ENCODE peak calls at places on chromosomes 3 and 15, in five cellular contexts. One of them, this sample, is unnamed.

GRCh38 chr3:172915911-172916514 is 165.5 kb downstream of the ECT2 start:
- DNase-seq in IMR-90: no peak
- DNase-seq in K562: no peak
- DNase-seq in GM12878: no peak
- DNase-seq in A549: no peak
- DNase-seq in this sample: no peak

GRCh38 chr3:43707998-43708397 is 17.3 kb downstream of the ABHD5 start:
- DNase-seq in GM12878: no peak
- DNase-seq in A549: peak
- DNase-seq in IMR-90: peak
- DNase-seq in K562: no peak
- DNase-seq in this sample: no peak

GRCh38 chr3:124927454-124928079 is 7.0 kb downstream of the MUC13 start:
- DNase-seq in GM12878: no peak
- DNase-seq in A549: no peak
- DNase-seq in IMR-90: no peak
- DNase-seq in K562: no peak
- DNase-seq in this sample: no peak

GRCh38 chr3:194323785-194324735 is 27.1 kb downstream of the CPN2 start:
- DNase-seq in IMR-90: peak
- DNase-seq in K562: peak
- DNase-seq in A549: peak
- DNase-seq in GM12878: no peak
- DNase-seq in this sample: peak

GRCh38 chr15:89018235-89018634 is 70.0 kb upstream of the ABHD2 start:
- DNase-seq in GM12878: no peak
- DNase-seq in A549: no peak
- DNase-seq in K562: no peak
- DNase-seq in IMR-90: no peak
- DNase-seq in this sample: no peak

GRCh38 chr15:99135194-99135593 is 30.3 kb downstream of the SYNM start:
- DNase-seq in K562: no peak
- DNase-seq in GM12878: peak
- DNase-seq in A549: no peak
- DNase-seq in IMR-90: peak
- DNase-seq in this sample: no peak

GRCh38 chr3:89577517-89578252 is 470.3 kb downstream of the EPHA3 start:
- DNase-seq in IMR-90: no peak
- DNase-seq in A549: no peak
- DNase-seq in GM12878: no peak
- DNase-seq in K562: no peak
- DNase-seq in this sample: no peak

GRCh38 chr3:104825116-104825515 is 541.6 kb upstream of the ALCAM start:
- DNase-seq in A549: no peak
- DNase-seq in IMR-90: peak
- DNase-seq in K562: no peak
- DNase-seq in GM12878: no peak
- DNase-seq in this sample: peak

GRCh38 chr3:99895106-99895705 is 77.5 kb downstream of the CMSS1 start:
- DNase-seq in K562: no peak
- DNase-seq in IMR-90: peak
- DNase-seq in GM12878: no peak
- DNase-seq in A549: no peak
- DNase-seq in this sample: no peak

GRCh38 chr3:194715022-194715800 is 29.5 kb downstream of the FAM43A start:
- DNase-seq in GM12878: no peak
- DNase-seq in K562: no peak
- DNase-seq in A549: no peak
- DNase-seq in IMR-90: no peak
- DNase-seq in this sample: no peak

GRCh38 chr15:76904461-76905012 is 603 bp downstream of the SCAPER start:
- DNase-seq in A549: peak
- DNase-seq in GM12878: no peak
- DNase-seq in K562: peak
- DNase-seq in IMR-90: peak
- DNase-seq in this sample: peak

GRCh38 chr15:24766511-24767133 is 91.0 kb downstream of the NPAP1 start:
- DNase-seq in GM12878: no peak
- DNase-seq in A549: no peak
- DNase-seq in K562: no peak
- DNase-seq in IMR-90: no peak
- DNase-seq in this sample: no peak

GRCh38 chr3:121496841-121497240 is 48.9 kb downstream of the POLQ start:
- DNase-seq in K562: no peak
- DNase-seq in A549: no peak
- DNase-seq in GM12878: no peak
- DNase-seq in IMR-90: no peak
- DNase-seq in this sample: no peak

GRCh38 chr3:141402476-141403171 is 34.3 kb downstream of the ZBTB38 start:
- DNase-seq in A549: peak
- DNase-seq in K562: no peak
- DNase-seq in IMR-90: peak
- DNase-seq in GM12878: no peak
- DNase-seq in this sample: peak

GRCh38 chr15:48086162-48086561 is 34.6 kb upstream of the SLC24A5 start:
- DNase-seq in A549: no peak
- DNase-seq in K562: no peak
- DNase-seq in GM12878: no peak
- DNase-seq in IMR-90: no peak
- DNase-seq in this sample: peak

GRCh38 chr3:148614463-148614862 is 83.2 kb upstream of the AGTR1 start:
- DNase-seq in K562: no peak
- DNase-seq in GM12878: no peak
- DNase-seq in A549: no peak
- DNase-seq in IMR-90: no peak
- DNase-seq in this sample: peak

GRCh38 chr3:45980819-45981218 is 14.8 kb downstream of the FYCO1 start:
- DNase-seq in IMR-90: peak
- DNase-seq in GM12878: no peak
- DNase-seq in K562: no peak
- DNase-seq in A549: no peak
- DNase-seq in this sample: no peak

GRCh38 chr15:39149636-39150035 is 431.2 kb upstream of the THBS1 start:
- DNase-seq in K562: no peak
- DNase-seq in GM12878: no peak
- DNase-seq in IMR-90: no peak
- DNase-seq in A549: no peak
- DNase-seq in this sample: no peak

GRCh38 chr15:25883860-25884259 is 20.7 kb upstream of the ATP10A start:
- DNase-seq in IMR-90: peak
- DNase-seq in A549: peak
- DNase-seq in GM12878: no peak
- DNase-seq in K562: no peak
- DNase-seq in this sample: no peak

GRCh38 chr3:191296041-191296541 is 33.1 kb upstream of the CCDC50 start:
- DNase-seq in K562: no peak
- DNase-seq in GM12878: peak
- DNase-seq in IMR-90: no peak
- DNase-seq in A549: no peak
- DNase-seq in this sample: no peak

GRCh38 chr15:63402498-63403253 is 21.0 kb upstream of the CA12 start:
- DNase-seq in K562: peak
- DNase-seq in GM12878: no peak
- DNase-seq in IMR-90: peak
- DNase-seq in A549: peak
- DNase-seq in this sample: peak

GRCh38 chr3:88573472-88573871 is 423.7 kb downstream of the C3orf38 start:
- DNase-seq in K562: no peak
- DNase-seq in A549: no peak
- DNase-seq in GM12878: no peak
- DNase-seq in IMR-90: no peak
- DNase-seq in this sample: no peak

GRCh38 chr3:39412668-39413260 is 6.2 kb downstream of the RPSA start:
- DNase-seq in IMR-90: no peak
- DNase-seq in A549: no peak
- DNase-seq in GM12878: no peak
- DNase-seq in K562: no peak
- DNase-seq in this sample: no peak

GRCh38 chr3:16048435-16049318 is 125.8 kb upstream of the GALNT15 start:
- DNase-seq in A549: peak
- DNase-seq in IMR-90: peak
- DNase-seq in GM12878: peak
- DNase-seq in K562: peak
- DNase-seq in this sample: peak

GRCh38 chr3:5194801-5195509 is 7.4 kb downstream of the EDEM1 start:
- DNase-seq in K562: peak
- DNase-seq in A549: peak
- DNase-seq in GM12878: no peak
- DNase-seq in IMR-90: peak
- DNase-seq in this sample: no peak

GRCh38 chr3:10945683-10946287 is 46.8 kb upstream of the SLC6A1 start:
- DNase-seq in A549: peak
- DNase-seq in K562: peak
- DNase-seq in GM12878: no peak
- DNase-seq in IMR-90: peak
- DNase-seq in this sample: peak

GRCh38 chr3:125052671-125053303 is 3.0 kb downstream of the HEG1 start:
- DNase-seq in A549: peak
- DNase-seq in IMR-90: peak
- DNase-seq in GM12878: no peak
- DNase-seq in K562: no peak
- DNase-seq in this sample: no peak

GRCh38 chr3:46881819-46882376 is 4.4 kb downstream of the PTH1R start:
- DNase-seq in K562: peak
- DNase-seq in GM12878: no peak
- DNase-seq in IMR-90: no peak
- DNase-seq in A549: no peak
- DNase-seq in this sample: peak

GRCh38 chr15:90866800-90867199 is 1.6 kb upstream of the FURIN start:
- DNase-seq in A549: no peak
- DNase-seq in K562: no peak
- DNase-seq in GM12878: no peak
- DNase-seq in IMR-90: no peak
- DNase-seq in this sample: no peak

GRCh38 chr3:183548262-183548769 is 7.2 kb downstream of the KLHL6 start:
- DNase-seq in K562: no peak
- DNase-seq in GM12878: no peak
- DNase-seq in IMR-90: peak
- DNase-seq in A549: peak
- DNase-seq in this sample: peak

GRCh38 chr3:159828542-159828943 is 160.1 kb upstream of the IL12A start:
- DNase-seq in K562: peak
- DNase-seq in IMR-90: peak
- DNase-seq in A549: peak
- DNase-seq in GM12878: no peak
- DNase-seq in this sample: peak

GRCh38 chr3:188956839-188957489 is 214.8 kb upstream of the TPRG1 start:
- DNase-seq in A549: peak
- DNase-seq in GM12878: no peak
- DNase-seq in IMR-90: peak
- DNase-seq in K562: peak
- DNase-seq in this sample: peak
- TF ChIP-seq RCOR1 in A549: no peak
- TF ChIP-seq RCOR1 in GM12878: no peak
- TF ChIP-seq RCOR1 in IMR-90: no peak
- TF ChIP-seq RCOR1 in K562: no peak
- TF ChIP-seq RCOR1 in this sample: no peak

GRCh38 chr3:69442771-69443197 is 56.9 kb upstream of the FRMD4B start:
- DNase-seq in IMR-90: no peak
- DNase-seq in GM12878: no peak
- DNase-seq in K562: no peak
- DNase-seq in A549: no peak
- DNase-seq in this sample: no peak
- TF ChIP-seq RCOR1 in IMR-90: no peak
- TF ChIP-seq RCOR1 in GM12878: no peak
- TF ChIP-seq RCOR1 in K562: no peak
- TF ChIP-seq RCOR1 in A549: no peak
- TF ChIP-seq RCOR1 in this sample: no peak

GRCh38 chr3:32996755-32997091 is 45.3 kb downstream of the CCR4 start:
- DNase-seq in A549: no peak
- DNase-seq in GM12878: no peak
- DNase-seq in IMR-90: no peak
- DNase-seq in K562: no peak
- DNase-seq in this sample: no peak

GRCh38 chr3:32998631-32999451 is 47.4 kb downstream of the CCR4 start:
- DNase-seq in GM12878: no peak
- DNase-seq in IMR-90: no peak
- DNase-seq in A549: no peak
- DNase-seq in K562: no peak
- DNase-seq in this sample: no peak

GRCh38 chr3:32994045-32994444 is 42.6 kb downstream of the CCR4 start:
- DNase-seq in K562: no peak
- DNase-seq in GM12878: no peak
- DNase-seq in IMR-90: no peak
- DNase-seq in A549: no peak
- DNase-seq in this sample: no peak

GRCh38 chr3:32992310-32992686 is 40.9 kb downstream of the CCR4 start:
- DNase-seq in IMR-90: no peak
- DNase-seq in K562: no peak
- DNase-seq in GM12878: no peak
- DNase-seq in A549: no peak
- DNase-seq in this sample: no peak

DNA sequence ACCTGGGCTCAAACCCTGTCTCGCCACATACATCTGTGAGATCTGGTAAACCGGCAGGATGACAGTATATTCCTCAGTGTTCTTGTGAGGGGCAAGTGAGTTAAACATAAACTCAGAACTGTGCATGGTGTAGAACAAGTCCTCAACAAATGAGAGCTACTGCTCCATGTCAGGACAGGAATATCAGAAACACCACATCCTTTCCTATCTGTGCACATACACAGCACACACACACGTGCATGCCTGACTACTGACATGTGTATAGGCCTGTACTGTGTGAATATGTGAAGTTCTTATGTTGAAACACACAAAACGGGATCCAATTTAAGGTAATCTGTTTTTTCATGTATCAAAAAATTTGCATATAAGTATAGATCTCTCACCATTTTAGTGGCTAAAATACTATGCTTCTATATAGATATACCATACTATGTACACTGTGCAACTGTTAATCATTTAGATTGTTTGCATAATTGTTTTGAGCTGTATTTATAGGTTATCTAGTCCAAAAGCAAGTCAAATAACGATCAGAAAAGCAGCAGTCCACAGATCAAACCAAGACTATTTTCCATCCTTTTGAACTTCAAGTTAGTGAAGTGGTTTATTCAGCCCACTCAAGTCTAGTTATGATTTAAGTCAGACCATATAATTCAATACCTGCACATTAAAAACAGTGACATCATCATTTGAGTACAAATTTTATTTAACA is 44.8 kb downstream of the CCR4 start:
- DNase-seq in A549: no peak
- DNase-seq in GM12878: no peak
- DNase-seq in K562: no peak
- DNase-seq in IMR-90: no peak
- DNase-seq in this sample: no peak
- TF ChIP-seq RCOR1 in A549: no peak
- TF ChIP-seq RCOR1 in GM12878: no peak
- TF ChIP-seq RCOR1 in K562: no peak
- TF ChIP-seq RCOR1 in IMR-90: no peak
- TF ChIP-seq RCOR1 in this sample: no peak

DNA sequence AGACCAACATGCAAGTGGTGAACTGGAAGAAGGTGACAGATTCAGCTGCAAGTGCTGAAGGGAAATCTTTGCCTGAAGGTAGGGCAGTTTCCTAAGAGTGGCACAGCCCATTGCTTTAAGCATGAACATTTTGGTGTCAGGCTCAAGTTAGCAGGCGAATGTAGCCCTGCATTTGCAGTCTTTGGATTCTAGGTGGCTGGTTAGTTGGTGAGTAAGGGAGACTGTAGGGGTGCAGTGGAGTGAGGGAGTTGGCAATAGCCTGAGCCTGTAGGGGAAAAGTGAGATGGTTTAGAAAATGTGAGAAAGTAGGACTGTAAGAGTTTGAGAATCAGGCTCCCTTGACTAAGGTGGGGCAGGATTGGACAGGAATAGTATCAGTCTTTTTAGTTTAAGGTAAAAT is 29.8 kb downstream of the UBE2E2 start:
- DNase-seq in IMR-90: no peak
- DNase-seq in A549: no peak
- DNase-seq in GM12878: no peak
- DNase-seq in K562: no peak
- DNase-seq in this sample: no peak
- TF ChIP-seq RCOR1 in IMR-90: no peak
- TF ChIP-seq RCOR1 in A549: no peak
- TF ChIP-seq RCOR1 in GM12878: no peak
- TF ChIP-seq RCOR1 in K562: no peak
- TF ChIP-seq RCOR1 in this sample: no peak